ENCODE peak calls at places on chromosomes 1 and 21, in ten cellular contexts. E is germinal center; Z is stimulated activated CD4-positive, alpha-beta T cell treated with anti-CD3 and anti-CD28 coated beads, Interleukin-12 subunit alpha, Interleukin-12 subunit beta, amount 100 ng/mL, for 4 hours; F is stomach; B is ELR; X is substantia nigra; H is adrenal gland; A is AG09319; C is cerebellum; M is HEK293T. I is an unnamed sample.

GRCh38 chr1:63691672-63692425 is 82.0 kb upstream of the ROR1 start:
- DNase-seq in E (peak), Z (no peak), F (peak), B (peak), X (peak), H (peak), A (peak), C (peak), M (peak), I (no peak)

GRCh38 chr1:172449012-172449584 is 5.2 kb upstream of the PIGC start:
- DNase-seq in E (no peak), Z (no peak), F (no peak), B (peak), X (no peak), H (no peak), A (no peak), C (no peak), M (no peak), I (no peak)

GRCh38 chr1:40862008-40862863 is at the start of gene CITED4:
- DNase-seq in E (peak), Z (peak), F (peak), B (peak), X (peak), H (peak), A (peak), C (peak), M (peak), I (peak)

GRCh38 chr1:162389021-162389818 is 7.7 kb downstream of the C1orf226 start:
- DNase-seq in E (no peak), Z (no peak), F (no peak), B (peak), X (no peak), H (no peak), A (peak), C (no peak), M (no peak), I (no peak)

GRCh38 chr1:18875107-18875795 is 15.8 kb upstream of the TAS1R2 start:
- DNase-seq in E (peak), Z (peak), F (peak), B (peak), X (peak), H (peak), A (peak), C (peak), M (peak), I (peak)

GRCh38 chr1:243926803-243927245 is 76.8 kb upstream of the AKT3 start:
- DNase-seq in E (no peak), Z (no peak), F (no peak), B (peak), X (no peak), H (no peak), A (no peak), C (no peak), M (no peak), I (no peak)

GRCh38 chr1:162854245-162854860 is 6.6 kb downstream of the CCDC190 start:
- DNase-seq in E (peak), Z (peak), F (peak), B (peak), X (peak), H (peak), A (no peak), C (peak), M (peak), I (no peak)

GRCh38 chr1:165773324-165773965 is 4.8 kb upstream of the TMCO1 start:
- DNase-seq in E (no peak), Z (no peak), F (no peak), B (peak), X (no peak), H (peak), A (no peak), C (no peak), M (no peak), I (no peak)

GRCh38 chr1:54611621-54612020 is 11.7 kb downstream of the FAM151A start:
- DNase-seq in E (no peak), Z (no peak), F (no peak), B (no peak), X (no peak), H (no peak), A (no peak), C (no peak), M (no peak), I (peak)

GRCh38 chr1:183039330-183039729 is 16.1 kb downstream of the LAMC1 start:
- DNase-seq in E (no peak), Z (no peak), F (no peak), B (no peak), X (no peak), H (no peak), A (no peak), C (no peak), M (no peak), I (no peak)

GRCh38 chr1:234668577-234668955 is 58.6 kb upstream of the IRF2BP2 start:
- DNase-seq in E (no peak), Z (no peak), F (no peak), B (no peak), X (no peak), H (no peak), A (no peak), C (no peak), M (no peak), I (no peak)

GRCh38 chr1:3459051-3459908 is 4.8 kb downstream of the ARHGEF16 start:
- DNase-seq in E (no peak), Z (no peak), F (no peak), B (no peak), X (no peak), H (no peak), A (no peak), C (no peak), M (no peak), I (peak)

GRCh38 chr21:41653944-41654625 is 112.8 kb downstream of the RIPK4 start:
- DNase-seq in E (no peak), Z (no peak), F (no peak), B (no peak), X (no peak), H (no peak), A (no peak), C (no peak), M (no peak), I (no peak)

GRCh38 chr1:32755098-32755809 is 52.7 kb upstream of the SYNC start:
- DNase-seq in E (no peak), Z (no peak), F (no peak), B (peak), X (no peak), H (no peak), A (no peak), C (no peak), M (no peak), I (no peak)

GRCh38 chr1:9292361-9293240 is at the start of gene SPSB1:
- DNase-seq in E (peak), Z (peak), F (peak), B (peak), X (peak), H (peak), A (peak), C (peak), M (peak), I (peak)

GRCh38 chr1:195899762-195900352 is 708.4 kb downstream of the KCNT2 start:
- DNase-seq in E (no peak), Z (no peak), F (no peak), B (peak), X (no peak), H (no peak), A (no peak), C (no peak), M (no peak), I (no peak)

GRCh38 chr1:43235451-43236121 is 34.2 kb upstream of the TMEM125 start:
- DNase-seq in E (no peak), Z (no peak), F (peak), B (no peak), X (no peak), H (no peak), A (no peak), C (no peak), M (no peak), I (no peak)

GRCh38 chr1:89721351-89721750 is 88.4 kb downstream of the LRRC8C start:
- DNase-seq in E (no peak), Z (no peak), F (no peak), B (peak), X (no peak), H (no peak), A (no peak), C (no peak), M (no peak), I (no peak)

GRCh38 chr1:67947114-67947513 is 103.3 kb downstream of the DIRAS3 start:
- DNase-seq in E (no peak), Z (no peak), F (no peak), B (no peak), X (peak), H (no peak), A (no peak), C (no peak), M (no peak), I (no peak)

GRCh38 chr1:37020653-37021277 is 13.6 kb downstream of the GRIK3 start:
- DNase-seq in E (no peak), Z (no peak), F (no peak), B (peak), X (peak), H (no peak), A (no peak), C (no peak), M (peak), I (no peak)

GRCh38 chr1:182955596-182956588 is 2.9 kb upstream of the SHCBP1L start:
- DNase-seq in E (no peak), Z (no peak), F (no peak), B (peak), X (no peak), H (no peak), A (peak), C (no peak), M (no peak), I (peak)

GRCh38 chr1:223515416-223515815 is 122.2 kb downstream of the CCDC185 start:
- DNase-seq in E (no peak), Z (no peak), F (no peak), B (no peak), X (no peak), H (no peak), A (no peak), C (no peak), M (no peak), I (no peak)

GRCh38 chr1:26772687-26773086 is 15.1 kb upstream of the PIGV start:
- DNase-seq in E (no peak), Z (no peak), F (no peak), B (peak), X (no peak), H (no peak), A (peak), C (no peak), M (no peak), I (no peak)

GRCh38 chr1:28044399-28044798 is 44.0 kb downstream of the EYA3 start:
- DNase-seq in E (no peak), Z (no peak), F (no peak), B (no peak), X (no peak), H (no peak), A (no peak), C (no peak), M (no peak), I (no peak)